ENCODE peak calls at places on chromosomes 2 and 18, in four cellular contexts. D is cardiac muscle cell, O is astrocyte, F is tibial artery. B is an unnamed sample.

GRCh38 chr18:75638223-75638596 is 210.7 kb upstream of the SMIM21 start:
- DNase-seq in D (peak; percentile 78), O (peak; percentile 84), F (no peak), B (no peak)

GRCh38 chr2:118224144-118224887 is 136.0 kb downstream of the INSIG2 start:
- DNase-seq in F (no peak), O (no peak), D (peak; percentile 8), B (no peak)

GRCh38 chr2:225740086-225740485 is 340.6 kb downstream of the NYAP2 start:
- DNase-seq in D (no peak), F (no peak), O (no peak), B (no peak)

GRCh38 chr2:165957030-165957675 is 3.6 kb upstream of the TTC21B start:
- DNase-seq in F (no peak), D (peak; percentile 2), O (no peak), B (no peak)

GRCh38 chr2:24708537-24709152 is 84.5 kb downstream of the PTRHD1 start:
- DNase-seq in D (peak; percentile 53), F (no peak), O (peak; percentile 31), B (peak; percentile 86)

GRCh38 chr2:1609706-1610485 is 134.4 kb downstream of the PXDN start:
- DNase-seq in O (no peak), D (no peak), F (no peak), B (no peak)

GRCh38 chr2:24400207-24400907 is 40.0 kb upstream of the ITSN2 start:
- DNase-seq in O (no peak), F (no peak), D (no peak), B (no peak)

GRCh38 chr2:209629622-209630021 is 142.0 kb upstream of the UNC80 start:
- DNase-seq in F (no peak), D (peak; percentile 40), O (peak; percentile 84), B (peak; percentile 33)

GRCh38 chr2:218162817-218163216 is 3.9 kb downstream of the CXCR1 start:
- DNase-seq in D (no peak), F (no peak), O (no peak), B (peak; percentile 41)

GRCh38 chr18:3304832-3305231 is 42.9 kb downstream of the MYL12B start:
- DNase-seq in D (no peak), O (peak; percentile 23), F (no peak), B (no peak)

GRCh38 chr18:62187543-62188378 is 706 bp downstream of the RELCH start:
- DNase-seq in O (peak; percentile 6), D (peak; percentile 27), F (peak; percentile 21), B (peak; percentile 33)

GRCh38 chr2:237458519-237458918 is 28.5 kb upstream of the MLPH start:
- DNase-seq in F (no peak), O (no peak), D (no peak), B (no peak)

GRCh38 chr2:200199576-200200263 is 106.8 kb upstream of the SPATS2L start:
- DNase-seq in D (no peak), F (no peak), O (no peak), B (peak; percentile 40)

GRCh38 chr2:34652636-34653035 is 1053.5 kb upstream of the FAM98A start:
- DNase-seq in F (no peak), D (peak; percentile 2), O (peak; percentile 3), B (peak; percentile 7)

GRCh38 chr2:85545780-85546240 is 6.8 kb downstream of the MAT2A start:
- DNase-seq in O (no peak), F (no peak), D (no peak), B (no peak)

GRCh38 chr2:240814280-240814679 is 5.7 kb downstream of the KIF1A start:
- DNase-seq in O (no peak), F (no peak), D (no peak), B (no peak)

GRCh38 chr2:238487652-238488346 is 61.1 kb downstream of the ASB1 start:
- DNase-seq in O (no peak), D (no peak), F (no peak), B (no peak)

GRCh38 chr2:190950566-190950991 is 63.4 kb downstream of the STAT1 start:
- DNase-seq in D (no peak), F (no peak), O (no peak), B (no peak)

GRCh38 chr2:54629914-54630609 is 93.4 kb upstream of the EML6 start:
- DNase-seq in O (peak; percentile 62), F (peak; percentile 64), D (peak; percentile 46), B (peak; percentile 85)

DNA sequence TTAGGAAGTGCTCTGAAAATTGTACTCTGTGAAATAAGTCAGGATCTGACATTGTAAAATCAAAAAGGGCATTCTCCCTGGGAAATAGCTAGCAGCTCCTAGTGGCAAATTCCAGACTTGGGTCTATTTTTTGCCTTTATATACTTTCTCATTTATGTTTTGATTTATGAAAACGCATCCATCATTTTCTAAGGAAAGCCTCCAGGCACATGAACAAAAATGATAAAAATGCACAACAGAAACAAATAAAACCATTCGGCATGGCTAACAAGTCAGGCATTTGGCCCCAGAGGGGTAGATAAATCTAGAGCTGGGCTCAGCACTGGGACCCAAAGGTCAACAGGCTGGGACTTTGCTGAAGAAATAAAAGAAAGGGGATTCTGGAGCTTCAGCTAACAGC is 167.0 kb downstream of the BCL11A start:
- DNase-seq in O (no peak), D (no peak), F (no peak), B (no peak)
- H3K4me3 ChIP-seq in O (no peak overlapping the region), D (no peak overlapping the region), F (no peak overlapping the region), B (no peak overlapping the region)

GRCh38 chr2:197322729-197323720 is 12.4 kb upstream of the ANKRD44 start:
- DNase-seq in O (no peak), D (no peak), F (no peak), B (no peak)
- H3K4me3 ChIP-seq in O (no peak overlapping the region), D (no peak overlapping the region), F (no peak overlapping the region), B (no peak overlapping the region)

GRCh38 chr2:61795408-61795807 is 58.5 kb downstream of the FAM161A start:
- DNase-seq in D (no peak), O (no peak), F (no peak), B (no peak)

GRCh38 chr2:61789807-61790602 is 63.9 kb downstream of the FAM161A start:
- DNase-seq in F (no peak), D (no peak), O (no peak), B (peak; percentile 84)

GRCh38 chr2:61787941-61788340 is 65.9 kb downstream of the FAM161A start:
- DNase-seq in O (no peak), D (no peak), F (no peak), B (no peak)

GRCh38 chr2:61792355-61792754 is 61.5 kb downstream of the FAM161A start:
- DNase-seq in F (no peak), D (no peak), O (no peak), B (no peak)

GRCh38 chr2:61793389-61793836 is 60.4 kb downstream of the FAM161A start:
- DNase-seq in D (peak; percentile 61), O (peak; percentile 7), F (peak; percentile 25), B (peak; percentile 55)
- H3K4me3 ChIP-seq in D (peak overlapping the region; percentile 1), O (no peak overlapping the region), F (no peak overlapping the region), B (no peak overlapping the region)

DNA sequence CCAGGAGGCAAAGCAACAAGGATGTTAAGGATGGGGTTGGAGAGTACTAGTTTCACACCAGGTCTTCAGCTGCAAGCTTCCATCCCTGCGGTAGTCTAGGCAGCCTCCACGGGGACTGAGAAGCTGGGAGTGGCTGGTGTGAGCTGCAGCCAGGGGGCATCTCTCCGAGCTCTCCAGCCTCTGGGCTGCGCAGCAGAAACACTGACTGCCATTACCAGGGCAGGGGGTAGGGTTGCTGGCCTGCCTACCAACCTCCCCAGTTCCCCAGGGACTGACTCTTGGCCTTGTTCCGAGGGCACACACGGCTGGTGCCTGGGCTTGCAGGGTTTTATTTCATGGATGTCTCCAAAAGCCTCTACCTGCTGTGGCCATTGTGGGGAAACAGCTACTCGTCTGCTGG is 15.9 kb downstream of the GATA6 start:
- DNase-seq in F (peak; percentile 34), O (no peak), D (no peak), B (no peak)
- H3K4me3 ChIP-seq in F (peak overlapping the region; percentile 0), O (no peak overlapping the region), D (no peak overlapping the region), B (no peak overlapping the region)

DNA sequence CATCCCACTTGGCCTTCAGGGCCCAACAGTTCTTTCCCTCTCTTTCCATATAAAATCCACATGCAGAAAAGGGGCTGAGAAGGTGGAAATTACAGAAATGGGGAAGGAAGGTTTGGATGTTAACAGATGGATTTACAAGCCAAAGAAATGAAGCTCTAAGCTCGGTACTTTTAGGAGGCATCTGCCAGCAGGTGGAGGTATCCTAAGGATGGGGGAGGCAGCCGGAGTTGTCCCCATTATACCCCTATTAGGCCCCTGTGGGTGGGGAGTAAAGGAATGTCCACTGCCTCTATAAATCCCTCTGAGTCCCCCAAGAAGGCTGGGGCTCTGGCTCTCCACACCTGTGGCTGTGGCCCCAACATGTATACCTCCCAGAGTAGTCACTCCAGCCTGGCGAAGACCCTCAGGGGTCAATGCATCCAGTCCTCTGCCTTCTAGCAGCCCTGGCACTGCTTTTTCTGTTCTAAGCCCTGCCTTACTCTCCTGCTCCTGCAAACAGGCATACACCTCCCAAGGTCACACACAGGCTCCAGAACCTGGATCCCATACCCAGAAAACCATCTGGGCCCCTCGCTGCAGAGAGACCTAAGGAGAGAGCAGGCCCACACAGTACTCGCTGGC is 1.2 kb downstream of the FBXO41 start:
- DNase-seq in O (no peak), F (no peak), D (no peak), B (no peak)
- H3K4me3 ChIP-seq in O (peak overlapping the region; percentile 60), F (no peak overlapping the region), D (peak overlapping the region; percentile 67), B (peak overlapping the region; percentile 46)